ENCODE peak calls at places on chromosome X, in ten cellular contexts. One of them, this sample, is unnamed.

GRCh38 chrX:152733261-152733975 is at the start of the genes CSAG1 and MAGEA12:
- DNase-seq in NCI-H2081: peak
- DNase-seq in naive thymus-derived CD8-positive, alpha-beta T cell: no peak
- DNase-seq in mesenteric fat pad: peak
- DNase-seq in stimulated activated CD4-positive, alpha-beta T cell treated with anti-CD3 and anti-CD28 coated beads, Interleukin-2, amount 100 ng/mL, for 48 hours: no peak
- DNase-seq in T-helper 2 cell treated with Interferon-gamma antibody and Interleukin-4, amounts not matched to agents 5 μg/mL and 100 μg/mL, for 36 hours: no peak
- DNase-seq in occipital lobe: no peak
- DNase-seq in head of caudate nucleus: no peak
- DNase-seq in cortex of kidney: no peak
- DNase-seq in adrenal gland: no peak
- DNase-seq in this sample: no peak

GRCh38 chrX:73916931-73917657 is 354.1 kb downstream of the CHIC1 start:
- DNase-seq in NCI-H2081: no peak
- DNase-seq in naive thymus-derived CD8-positive, alpha-beta T cell: no peak
- DNase-seq in mesenteric fat pad: no peak
- DNase-seq in stimulated activated CD4-positive, alpha-beta T cell treated with anti-CD3 and anti-CD28 coated beads, Interleukin-2, amount 100 ng/mL, for 48 hours: no peak
- DNase-seq in T-helper 2 cell treated with Interferon-gamma antibody and Interleukin-4, amounts not matched to agents 5 μg/mL and 100 μg/mL, for 36 hours: no peak
- DNase-seq in occipital lobe: no peak
- DNase-seq in head of caudate nucleus: no peak
- DNase-seq in cortex of kidney: no peak
- DNase-seq in adrenal gland: peak
- DNase-seq in this sample: no peak

GRCh38 chrX:645024-645376 is 14.4 kb downstream of the SHOX start:
- DNase-seq in NCI-H2081: no peak
- DNase-seq in naive thymus-derived CD8-positive, alpha-beta T cell: no peak
- DNase-seq in mesenteric fat pad: peak
- DNase-seq in stimulated activated CD4-positive, alpha-beta T cell treated with anti-CD3 and anti-CD28 coated beads, Interleukin-2, amount 100 ng/mL, for 48 hours: no peak
- DNase-seq in T-helper 2 cell treated with Interferon-gamma antibody and Interleukin-4, amounts not matched to agents 5 μg/mL and 100 μg/mL, for 36 hours: no peak
- DNase-seq in occipital lobe: no peak
- DNase-seq in head of caudate nucleus: no peak
- DNase-seq in cortex of kidney: no peak
- DNase-seq in adrenal gland: no peak
- DNase-seq in this sample: no peak

GRCh38 chrX:72305286-72306084 is at the start of gene CITED1:
- DNase-seq in NCI-H2081: peak
- DNase-seq in naive thymus-derived CD8-positive, alpha-beta T cell: no peak
- DNase-seq in mesenteric fat pad: peak
- DNase-seq in stimulated activated CD4-positive, alpha-beta T cell treated with anti-CD3 and anti-CD28 coated beads, Interleukin-2, amount 100 ng/mL, for 48 hours: no peak
- DNase-seq in T-helper 2 cell treated with Interferon-gamma antibody and Interleukin-4, amounts not matched to agents 5 μg/mL and 100 μg/mL, for 36 hours: no peak
- DNase-seq in occipital lobe: peak
- DNase-seq in head of caudate nucleus: peak
- DNase-seq in cortex of kidney: no peak
- DNase-seq in adrenal gland: no peak
- DNase-seq in this sample: no peak

GRCh38 chrX:131331152-131331551 is 42.0 kb upstream of the IGSF1 start:
- DNase-seq in NCI-H2081: no peak
- DNase-seq in naive thymus-derived CD8-positive, alpha-beta T cell: no peak
- DNase-seq in mesenteric fat pad: no peak
- DNase-seq in stimulated activated CD4-positive, alpha-beta T cell treated with anti-CD3 and anti-CD28 coated beads, Interleukin-2, amount 100 ng/mL, for 48 hours: no peak
- DNase-seq in T-helper 2 cell treated with Interferon-gamma antibody and Interleukin-4, amounts not matched to agents 5 μg/mL and 100 μg/mL, for 36 hours: no peak
- DNase-seq in occipital lobe: no peak
- DNase-seq in head of caudate nucleus: no peak
- DNase-seq in cortex of kidney: no peak
- DNase-seq in adrenal gland: no peak
- DNase-seq in this sample: no peak

GRCh38 chrX:121365572-121366161 is 318.3 kb downstream of the GLUD2 start:
- DNase-seq in NCI-H2081: no peak
- DNase-seq in naive thymus-derived CD8-positive, alpha-beta T cell: no peak
- DNase-seq in mesenteric fat pad: no peak
- DNase-seq in stimulated activated CD4-positive, alpha-beta T cell treated with anti-CD3 and anti-CD28 coated beads, Interleukin-2, amount 100 ng/mL, for 48 hours: no peak
- DNase-seq in T-helper 2 cell treated with Interferon-gamma antibody and Interleukin-4, amounts not matched to agents 5 μg/mL and 100 μg/mL, for 36 hours: no peak
- DNase-seq in occipital lobe: no peak
- DNase-seq in head of caudate nucleus: no peak
- DNase-seq in cortex of kidney: no peak
- DNase-seq in adrenal gland: no peak
- DNase-seq in this sample: no peak

GRCh38 chrX:100090931-100091330 is 319.1 kb downstream of the PCDH19 start:
- DNase-seq in NCI-H2081: no peak
- DNase-seq in naive thymus-derived CD8-positive, alpha-beta T cell: no peak
- DNase-seq in mesenteric fat pad: no peak
- DNase-seq in stimulated activated CD4-positive, alpha-beta T cell treated with anti-CD3 and anti-CD28 coated beads, Interleukin-2, amount 100 ng/mL, for 48 hours: no peak
- DNase-seq in T-helper 2 cell treated with Interferon-gamma antibody and Interleukin-4, amounts not matched to agents 5 μg/mL and 100 μg/mL, for 36 hours: no peak
- DNase-seq in occipital lobe: no peak
- DNase-seq in head of caudate nucleus: no peak
- DNase-seq in cortex of kidney: no peak
- DNase-seq in adrenal gland: no peak
- DNase-seq in this sample: no peak

GRCh38 chrX:109774706-109775105 is 41.6 kb upstream of the ACSL4 start:
- DNase-seq in NCI-H2081: no peak
- DNase-seq in naive thymus-derived CD8-positive, alpha-beta T cell: no peak
- DNase-seq in mesenteric fat pad: no peak
- DNase-seq in stimulated activated CD4-positive, alpha-beta T cell treated with anti-CD3 and anti-CD28 coated beads, Interleukin-2, amount 100 ng/mL, for 48 hours: no peak
- DNase-seq in T-helper 2 cell treated with Interferon-gamma antibody and Interleukin-4, amounts not matched to agents 5 μg/mL and 100 μg/mL, for 36 hours: no peak
- DNase-seq in occipital lobe: no peak
- DNase-seq in head of caudate nucleus: no peak
- DNase-seq in cortex of kidney: no peak
- DNase-seq in adrenal gland: peak
- DNase-seq in this sample: no peak

GRCh38 chrX:36950495-36951253 is 57.5 kb upstream of the FAM47C start:
- DNase-seq in NCI-H2081: no peak
- DNase-seq in naive thymus-derived CD8-positive, alpha-beta T cell: no peak
- DNase-seq in mesenteric fat pad: no peak
- DNase-seq in stimulated activated CD4-positive, alpha-beta T cell treated with anti-CD3 and anti-CD28 coated beads, Interleukin-2, amount 100 ng/mL, for 48 hours: no peak
- DNase-seq in T-helper 2 cell treated with Interferon-gamma antibody and Interleukin-4, amounts not matched to agents 5 μg/mL and 100 μg/mL, for 36 hours: no peak
- DNase-seq in occipital lobe: no peak
- DNase-seq in head of caudate nucleus: no peak
- DNase-seq in cortex of kidney: no peak
- DNase-seq in adrenal gland: no peak
- DNase-seq in this sample: no peak

GRCh38 chrX:129772796-129773431 is 6.8 kb upstream of the SASH3 start:
- DNase-seq in NCI-H2081: no peak
- DNase-seq in naive thymus-derived CD8-positive, alpha-beta T cell: peak
- DNase-seq in mesenteric fat pad: no peak
- DNase-seq in stimulated activated CD4-positive, alpha-beta T cell treated with anti-CD3 and anti-CD28 coated beads, Interleukin-2, amount 100 ng/mL, for 48 hours: no peak
- DNase-seq in T-helper 2 cell treated with Interferon-gamma antibody and Interleukin-4, amounts not matched to agents 5 μg/mL and 100 μg/mL, for 36 hours: peak
- DNase-seq in occipital lobe: peak
- DNase-seq in head of caudate nucleus: peak
- DNase-seq in cortex of kidney: peak
- DNase-seq in adrenal gland: peak
- DNase-seq in this sample: peak

GRCh38 chrX:70427360-70427759 is 4.2 kb downstream of the GDPD2 start:
- DNase-seq in NCI-H2081: no peak
- DNase-seq in naive thymus-derived CD8-positive, alpha-beta T cell: no peak
- DNase-seq in mesenteric fat pad: no peak
- DNase-seq in stimulated activated CD4-positive, alpha-beta T cell treated with anti-CD3 and anti-CD28 coated beads, Interleukin-2, amount 100 ng/mL, for 48 hours: no peak
- DNase-seq in T-helper 2 cell treated with Interferon-gamma antibody and Interleukin-4, amounts not matched to agents 5 μg/mL and 100 μg/mL, for 36 hours: no peak
- DNase-seq in occipital lobe: no peak
- DNase-seq in head of caudate nucleus: no peak
- DNase-seq in cortex of kidney: no peak
- DNase-seq in adrenal gland: no peak
- DNase-seq in this sample: no peak

This sample was measured in lower leg skin.